ENCODE peak calls at places on chromosomes 6 and 20, in six cellular contexts. L is iris pigment epithelial cell; C is NB4; V is HTR-8/SVneo; S is stimulated activated CD4-positive, alpha-beta T cell treated with anti-CD3 and anti-CD28 coated beads, Interleukin-4, amount 100 ng/mL, for 1 hour; Y is activated naive CD8-positive, alpha-beta T cell treated with anti-CD3 and anti-CD28 coated beads, Interleukin-2, amount 50 U/mL, for 24 hours. F is an unnamed sample.

GRCh38 chr20:64071341-64072332 is 7.7 kb downstream of the RGS19 start:
- DNase-seq in C (peak), Y (no peak), L (no peak), V (no peak), S (no peak), F (no peak)

GRCh38 chr6:89120371-89120770 is 2.5 kb upstream of the SRSF12 start:
- DNase-seq in C (no peak), Y (no peak), S (no peak), V (no peak), L (peak), F (no peak)

GRCh38 chr6:36623547-36624459 is 29.6 kb downstream of the SRSF3 start:
- DNase-seq in V (peak), C (peak), S (peak), L (peak), Y (peak), F (peak)

GRCh38 chr6:144181639-144182038 is 31.3 kb downstream of the STX11 start:
- DNase-seq in V (no peak), S (no peak), L (no peak), C (peak), Y (no peak), F (peak)

GRCh38 chr6:1657116-1657776 is 47.5 kb downstream of the FOXC1 start:
- DNase-seq in V (no peak), Y (no peak), L (no peak), S (no peak), C (no peak), F (no peak)

GRCh38 chr6:125918681-125919566 is 37.6 kb upstream of the HINT3 start:
- DNase-seq in V (peak), C (peak), Y (peak), S (peak), L (peak), F (peak)

GRCh38 chr6:5203571-5203970 is 57.2 kb downstream of the LYRM4 start:
- DNase-seq in Y (no peak), S (no peak), C (no peak), V (no peak), L (no peak), F (no peak)

GRCh38 chr6:159715168-159715567 is 12.1 kb upstream of the WTAP start:
- DNase-seq in Y (no peak), V (no peak), L (peak), S (no peak), C (peak), F (no peak)

GRCh38 chr20:17594443-17594842 is 24.6 kb downstream of the DSTN start:
- DNase-seq in Y (no peak), L (peak), V (no peak), S (no peak), C (no peak), F (peak)

GRCh38 chr20:24491043-24491756 is 21.8 kb downstream of the SYNDIG1 start:
- DNase-seq in C (no peak), Y (no peak), V (no peak), L (no peak), S (no peak), F (no peak)

GRCh38 chr6:142301421-142302391 is at the start of gene ADGRG6:
- DNase-seq in Y (peak), L (peak), S (peak), C (no peak), V (no peak), F (peak)

GRCh38 chr6:108526739-108527174 is 34.0 kb upstream of the FOXO3 start:
- DNase-seq in C (peak), L (peak), S (no peak), V (peak), Y (no peak), F (peak)

GRCh38 chr20:58048096-58048702 is 180.3 kb downstream of the ANKRD60 start:
- DNase-seq in C (peak), L (peak), V (peak), S (no peak), Y (no peak), F (peak)

GRCh38 chr6:33320315-33321181 is 3.0 kb upstream of the ZBTB22 start:
- DNase-seq in L (peak), S (no peak), C (no peak), Y (no peak), V (no peak), F (peak)

GRCh38 chr6:153167907-153168306 is 36.8 kb upstream of the RGS17 start:
- DNase-seq in V (no peak), S (no peak), Y (no peak), C (no peak), L (no peak), F (no peak)

GRCh38 chr6:117506180-117506835 is 23.8 kb downstream of the DCBLD1 start:
- DNase-seq in V (no peak), L (peak), Y (no peak), S (no peak), C (no peak), F (peak)

GRCh38 chr6:28371706-28372451 is 22.1 kb downstream of the ZKSCAN3 start:
- DNase-seq in L (no peak), Y (no peak), V (no peak), S (no peak), C (no peak), F (no peak)

GRCh38 chr6:26157838-26158580 is 70.8 kb downstream of the HFE start:
- DNase-seq in V (peak), L (peak), C (peak), Y (peak), S (peak), F (peak)

GRCh38 chr6:47161176-47161687 is 119.1 kb upstream of the ADGRF1 start:
- DNase-seq in V (no peak), Y (no peak), C (peak), S (no peak), L (peak), F (peak)

GRCh38 chr6:158923801-158924498 is 76.1 kb downstream of the RSPH3 start:
- DNase-seq in S (no peak), V (no peak), L (no peak), Y (no peak), C (no peak), F (no peak)

GRCh38 chr6:146990821-146991798 is 213.1 kb upstream of the STXBP5 start:
- DNase-seq in Y (no peak), V (peak), S (no peak), C (peak), L (peak), F (peak)

GRCh38 chr20:63497138-63497945 is 1.5 kb downstream of the EEF1A2 start:
- DNase-seq in V (no peak), L (no peak), S (no peak), C (no peak), Y (no peak), F (no peak)

GRCh38 chr6:169959129-169960002 is 207.9 kb downstream of the ERMARD start:
- DNase-seq in Y (peak), S (peak), L (no peak), C (peak), V (no peak), F (no peak)

GRCh38 chr20:32382102-32382950 is 24.2 kb downstream of the ASXL1 start:
- DNase-seq in Y (no peak), V (no peak), L (no peak), C (no peak), S (no peak), F (no peak)

GRCh38 chr6:75171151-75171550 is 34.7 kb downstream of the COL12A1 start:
- DNase-seq in Y (no peak), V (no peak), L (no peak), S (no peak), C (no peak), F (no peak)

GRCh38 chr6:111805511-111806181 is 67.6 kb downstream of the FYN start:
- DNase-seq in L (peak), Y (peak), V (no peak), S (peak), C (peak), F (peak)

GRCh38 chr6:142893088-142893487 is 51.9 kb downstream of the HIVEP2 start:
- DNase-seq in Y (no peak), C (no peak), V (no peak), S (no peak), L (peak), F (peak)

GRCh38 chr6:122014961-122015360 is 384.5 kb upstream of the HSF2 start:
- DNase-seq in Y (no peak), C (no peak), V (no peak), L (peak), S (no peak), F (peak)

GRCh38 chr20:59242714-59243626 is 57.4 kb upstream of the EDN3 start:
- DNase-seq in L (no peak), V (no peak), Y (peak), S (no peak), C (peak), F (no peak)

GRCh38 chr6:150962436-150962835 is 96.9 kb downstream of the MTHFD1L start:
- DNase-seq in Y (no peak), V (no peak), L (no peak), S (no peak), C (no peak), F (no peak)

GRCh38 chr6:19538086-19538485 is 299.1 kb upstream of the ID4 start:
- DNase-seq in S (no peak), L (no peak), C (no peak), V (no peak), Y (no peak), F (no peak)

GRCh38 chr6:170046786-170047626 is 243.9 kb downstream of the DLL1 start:
- DNase-seq in C (peak), S (no peak), V (no peak), L (no peak), Y (no peak), F (no peak)

GRCh38 chr6:1262704-1263038 is 49.2 kb upstream of the FOXQ1 start:
- DNase-seq in L (no peak), Y (no peak), V (no peak), C (no peak), S (no peak), F (no peak)

GRCh38 chr20:37727247-37727956 is 33.6 kb downstream of the CTNNBL1 start:
- DNase-seq in S (no peak), V (no peak), C (peak), L (peak), Y (no peak), F (peak)

GRCh38 chr6:112232845-112233256 is 21.5 kb downstream of the LAMA4 start:
- DNase-seq in C (no peak), V (no peak), L (peak), Y (no peak), S (no peak), F (no peak)

GRCh38 chr6:17469006-17469972 is 75.9 kb downstream of the CAP2 start:
- DNase-seq in Y (no peak), S (no peak), L (no peak), V (no peak), C (no peak), F (peak)

GRCh38 chr6:8082954-8083858 is 19.0 kb upstream of the BLOC1S5 start:
- DNase-seq in Y (no peak), L (peak), S (no peak), C (peak), V (peak), F (peak)

GRCh38 chr6:106520711-106521367 is 108.5 kb downstream of the RTN4IP1 start:
- DNase-seq in V (no peak), C (peak), S (peak), Y (peak), L (no peak), F (no peak)

GRCh38 chr6:106377061-106377540 is 16.6 kb downstream of the CRYBG1 start:
- DNase-seq in Y (no peak), L (peak), C (no peak), V (no peak), S (no peak), F (no peak)

F was measured in amniotic epithelial cell.